ENCODE peak calls at places on chromosome 5, in six cellular contexts. One of them, this sample, is unnamed.

GRCh38 chr5:76542887-76543690 is 80.1 kb downstream of the F2RL2 start:
- DNase-seq in heart right ventricle: no peak
- DNase-seq in fibroblast of lung: peak; percentile 40
- DNase-seq in SK-N-SH: no peak
- DNase-seq in ovary: no peak
- DNase-seq in GM23248: no peak
- DNase-seq in this sample: no peak

GRCh38 chr5:81626524-81626923 is 124.4 kb downstream of the SSBP2 start:
- DNase-seq in ovary: no peak
- DNase-seq in GM23248: peak; percentile 81
- DNase-seq in SK-N-SH: peak; percentile 14
- DNase-seq in heart right ventricle: no peak
- DNase-seq in fibroblast of lung: peak; percentile 74
- DNase-seq in this sample: no peak

GRCh38 chr5:166962470-166962869 is 1329.0 kb upstream of the WWC1 start:
- DNase-seq in heart right ventricle: no peak
- DNase-seq in fibroblast of lung: peak; percentile 4
- DNase-seq in GM23248: no peak
- DNase-seq in ovary: no peak
- DNase-seq in SK-N-SH: no peak
- DNase-seq in this sample: no peak

GRCh38 chr5:149561848-149562247 is 10.6 kb upstream of the CSNK1A1 start:
- DNase-seq in fibroblast of lung: peak; percentile 97
- DNase-seq in GM23248: peak; percentile 96
- DNase-seq in ovary: no peak
- DNase-seq in heart right ventricle: no peak
- DNase-seq in SK-N-SH: peak; percentile 50
- DNase-seq in this sample: peak; percentile 61

GRCh38 chr5:152505442-152506042 is 100.5 kb upstream of the NMUR2 start:
- DNase-seq in heart right ventricle: no peak
- DNase-seq in ovary: no peak
- DNase-seq in GM23248: peak; percentile 70
- DNase-seq in fibroblast of lung: peak; percentile 64
- DNase-seq in SK-N-SH: peak; percentile 44
- DNase-seq in this sample: peak; percentile 16

GRCh38 chr5:122649080-122649479 is 125.8 kb upstream of the SNX2 start:
- DNase-seq in GM23248: no peak
- DNase-seq in heart right ventricle: no peak
- DNase-seq in fibroblast of lung: no peak
- DNase-seq in SK-N-SH: no peak
- DNase-seq in ovary: no peak
- DNase-seq in this sample: no peak

GRCh38 chr5:88722546-88722945 is 160.4 kb downstream of the MEF2C start:
- DNase-seq in fibroblast of lung: no peak
- DNase-seq in heart right ventricle: peak; percentile 6
- DNase-seq in SK-N-SH: no peak
- DNase-seq in ovary: no peak
- DNase-seq in GM23248: no peak
- DNase-seq in this sample: no peak

GRCh38 chr5:100188339-100188738 is 346.8 kb upstream of the FAM174A start:
- DNase-seq in heart right ventricle: no peak
- DNase-seq in fibroblast of lung: no peak
- DNase-seq in ovary: no peak
- DNase-seq in GM23248: no peak
- DNase-seq in SK-N-SH: no peak
- DNase-seq in this sample: no peak

GRCh38 chr5:168364738-168365550 is 73.5 kb downstream of the WWC1 start:
- DNase-seq in SK-N-SH: no peak
- DNase-seq in heart right ventricle: no peak
- DNase-seq in GM23248: peak; percentile 51
- DNase-seq in ovary: no peak
- DNase-seq in fibroblast of lung: peak; percentile 39
- DNase-seq in this sample: no peak

GRCh38 chr5:130270786-130271185 is 366.5 kb downstream of the CHSY3 start:
- DNase-seq in ovary: no peak
- DNase-seq in GM23248: no peak
- DNase-seq in heart right ventricle: no peak
- DNase-seq in SK-N-SH: no peak
- DNase-seq in fibroblast of lung: no peak
- DNase-seq in this sample: no peak

GRCh38 chr5:88405783-88406182 is 137.1 kb upstream of the TMEM161B start:
- DNase-seq in fibroblast of lung: no peak
- DNase-seq in SK-N-SH: no peak
- DNase-seq in heart right ventricle: no peak
- DNase-seq in GM23248: peak; percentile 2
- DNase-seq in ovary: no peak
- DNase-seq in this sample: no peak

GRCh38 chr5:170769236-170769635 is 14.3 kb upstream of the GABRP start:
- DNase-seq in GM23248: no peak
- DNase-seq in SK-N-SH: peak; percentile 42
- DNase-seq in ovary: no peak
- DNase-seq in fibroblast of lung: no peak
- DNase-seq in heart right ventricle: no peak
- DNase-seq in this sample: no peak

GRCh38 chr5:159887050-159887449 is 29.2 kb upstream of the ADRA1B start:
- DNase-seq in SK-N-SH: no peak
- DNase-seq in ovary: no peak
- DNase-seq in heart right ventricle: no peak
- DNase-seq in fibroblast of lung: no peak
- DNase-seq in GM23248: no peak
- DNase-seq in this sample: no peak

GRCh38 chr5:65577141-65577540 is 14.0 kb downstream of the PPWD1 start:
- DNase-seq in fibroblast of lung: peak; percentile 7
- DNase-seq in ovary: no peak
- DNase-seq in SK-N-SH: no peak
- DNase-seq in heart right ventricle: no peak
- DNase-seq in GM23248: no peak
- DNase-seq in this sample: no peak

GRCh38 chr5:19928556-19929421 is 59.2 kb downstream of the CDH18 start:
- DNase-seq in ovary: no peak
- DNase-seq in GM23248: peak; percentile 90
- DNase-seq in heart right ventricle: no peak
- DNase-seq in SK-N-SH: no peak
- DNase-seq in fibroblast of lung: peak; percentile 87
- DNase-seq in this sample: no peak

GRCh38 chr5:89064691-89065207 is 181.8 kb upstream of the MEF2C start:
- DNase-seq in fibroblast of lung: no peak
- DNase-seq in GM23248: no peak
- DNase-seq in heart right ventricle: no peak
- DNase-seq in SK-N-SH: no peak
- DNase-seq in ovary: peak; percentile 35
- DNase-seq in this sample: no peak

GRCh38 chr5:108822211-108822947 is 74.7 kb downstream of the FER start:
- DNase-seq in fibroblast of lung: no peak
- DNase-seq in ovary: no peak
- DNase-seq in heart right ventricle: no peak
- DNase-seq in GM23248: no peak
- DNase-seq in SK-N-SH: no peak
- DNase-seq in this sample: no peak

GRCh38 chr5:154430961-154431630 is 14.7 kb upstream of the SAP30L start:
- DNase-seq in fibroblast of lung: no peak
- DNase-seq in ovary: no peak
- DNase-seq in SK-N-SH: no peak
- DNase-seq in GM23248: no peak
- DNase-seq in heart right ventricle: no peak
- DNase-seq in this sample: no peak

GRCh38 chr5:32543291-32543690 is 42.1 kb upstream of the SUB1 start:
- DNase-seq in ovary: no peak
- DNase-seq in GM23248: no peak
- DNase-seq in SK-N-SH: no peak
- DNase-seq in fibroblast of lung: no peak
- DNase-seq in heart right ventricle: no peak
- DNase-seq in this sample: no peak

GRCh38 chr5:53549792-53550191 is 10.6 kb upstream of the NDUFS4 start:
- DNase-seq in SK-N-SH: no peak
- DNase-seq in GM23248: peak; percentile 20
- DNase-seq in fibroblast of lung: no peak
- DNase-seq in heart right ventricle: no peak
- DNase-seq in ovary: no peak
- DNase-seq in this sample: no peak

GRCh38 chr5:15737882-15738677 is 238.1 kb downstream of the FBXL7 start:
- DNase-seq in fibroblast of lung: peak; percentile 29
- DNase-seq in GM23248: peak; percentile 39
- DNase-seq in SK-N-SH: no peak
- DNase-seq in heart right ventricle: no peak
- DNase-seq in ovary: no peak
- DNase-seq in this sample: no peak

GRCh38 chr5:110161162-110161561 is 471.4 kb downstream of the MAN2A1 start:
- DNase-seq in ovary: no peak
- DNase-seq in heart right ventricle: no peak
- DNase-seq in SK-N-SH: no peak
- DNase-seq in fibroblast of lung: no peak
- DNase-seq in GM23248: no peak
- DNase-seq in this sample: no peak

DNA sequence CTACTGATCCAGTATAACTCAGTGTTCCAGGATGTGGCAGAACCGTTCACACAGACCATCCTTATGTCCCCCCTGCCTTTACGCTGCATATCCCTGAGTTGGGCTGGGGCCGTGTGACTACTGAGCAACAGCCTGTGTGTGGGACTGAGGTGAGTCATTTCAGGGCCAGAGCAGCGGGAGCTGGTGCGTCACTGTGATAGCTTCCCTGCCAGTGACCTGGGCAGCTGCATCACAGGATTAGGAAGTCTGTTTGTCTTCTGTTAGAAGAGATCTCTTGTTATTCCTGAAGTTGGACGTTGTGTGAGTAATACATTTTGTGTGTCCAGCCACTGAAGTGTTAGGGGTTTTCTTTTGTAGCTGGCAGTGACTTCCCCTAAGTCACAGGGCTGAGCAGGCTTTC is 35.6 kb downstream of the TPPP start:
- DNase-seq in ovary: no peak
- DNase-seq in heart right ventricle: no peak
- DNase-seq in fibroblast of lung: peak; percentile 73
- DNase-seq in GM23248: peak; percentile 62
- DNase-seq in SK-N-SH: no peak
- DNase-seq in this sample: no peak
- H3K36me3 ChIP-seq in ovary: peaks cover 2% of the 10 kb centered on the region
- H3K36me3 ChIP-seq in heart right ventricle: peaks cover 46% of the 10 kb centered on the region
- H3K36me3 ChIP-seq in fibroblast of lung: peaks cover 2% of the 10 kb centered on the region
- H3K36me3 ChIP-seq in GM23248: no peaks in the 10 kb centered on the region
- H3K36me3 ChIP-seq in SK-N-SH: peaks cover 10% of the 10 kb centered on the region
- H3K36me3 ChIP-seq in this sample: no peaks in the 10 kb centered on the region

GRCh38 chr5:14561741-14562140 is 19.9 kb upstream of the OTULINL start:
- DNase-seq in GM23248: no peak
- DNase-seq in ovary: no peak
- DNase-seq in fibroblast of lung: no peak
- DNase-seq in heart right ventricle: no peak
- DNase-seq in SK-N-SH: no peak
- DNase-seq in this sample: no peak
- H3K36me3 ChIP-seq in GM23248: no peaks in the 10 kb centered on the region
- H3K36me3 ChIP-seq in ovary: no peaks in the 10 kb centered on the region
- H3K36me3 ChIP-seq in fibroblast of lung: no peaks in the 10 kb centered on the region
- H3K36me3 ChIP-seq in heart right ventricle: no peaks in the 10 kb centered on the region
- H3K36me3 ChIP-seq in SK-N-SH: no peaks in the 10 kb centered on the region
- H3K36me3 ChIP-seq in this sample: no peaks in the 10 kb centered on the region

GRCh38 chr5:90506221-90506620 is 23.2 kb downstream of the LYSMD3 start:
- DNase-seq in ovary: no peak
- DNase-seq in fibroblast of lung: no peak
- DNase-seq in GM23248: no peak
- DNase-seq in SK-N-SH: no peak
- DNase-seq in heart right ventricle: no peak
- DNase-seq in this sample: no peak
- H3K36me3 ChIP-seq in ovary: no peaks in the 10 kb centered on the region
- H3K36me3 ChIP-seq in fibroblast of lung: no peaks in the 10 kb centered on the region
- H3K36me3 ChIP-seq in GM23248: no peaks in the 10 kb centered on the region
- H3K36me3 ChIP-seq in SK-N-SH: peaks cover 5% of the 10 kb centered on the region
- H3K36me3 ChIP-seq in heart right ventricle: no peaks in the 10 kb centered on the region
- H3K36me3 ChIP-seq in this sample: no peaks in the 10 kb centered on the region

GRCh38 chr5:415928-416635 is 26.9 kb upstream of the EXOC3 start:
- DNase-seq in fibroblast of lung: no peak
- DNase-seq in heart right ventricle: no peak
- DNase-seq in GM23248: no peak
- DNase-seq in ovary: peak; percentile 31
- DNase-seq in SK-N-SH: no peak
- DNase-seq in this sample: no peak
- H3K36me3 ChIP-seq in fibroblast of lung: peaks cover 8% of the 10 kb centered on the region
- H3K36me3 ChIP-seq in heart right ventricle: no peaks in the 10 kb centered on the region
- H3K36me3 ChIP-seq in GM23248: peaks cover 16% of the 10 kb centered on the region
- H3K36me3 ChIP-seq in ovary: no peaks in the 10 kb centered on the region
- H3K36me3 ChIP-seq in SK-N-SH: no peaks in the 10 kb centered on the region
- H3K36me3 ChIP-seq in this sample: no peaks in the 10 kb centered on the region

This sample was measured in uterus.